ENCODE peak calls at places on chromosomes 3 and 15, in four cellular contexts. E is WTC11, Q is K562, B is endothelial cell of umbilical vein. O is an unnamed sample.

GRCh38 chr3:141643816-141644215 is 94.3 kb upstream of the RNF7 start:
- DNase-seq in E (no peak), Q (no peak), B (no peak), O (no peak)

GRCh38 chr15:40122239-40122638 is 13.6 kb upstream of the BMF start:
- DNase-seq in E (no peak), B (no peak), Q (no peak), O (no peak)

GRCh38 chr3:53215816-53216215 is 40.0 kb downstream of the TKT start:
- DNase-seq in E (no peak), B (no peak), Q (no peak), O (no peak)

GRCh38 chr3:168123211-168124173 is 27.8 kb upstream of the GOLIM4 start:
- DNase-seq in Q (no peak), B (no peak), E (no peak), O (no peak)

GRCh38 chr3:188104050-188104449 is 49.9 kb upstream of the LPP start:
- DNase-seq in B (no peak), E (no peak), Q (no peak), O (no peak)

GRCh38 chr3:127291611-127292010 is 3.8 kb upstream of the PRR20G start:
- DNase-seq in B (no peak), Q (no peak), E (no peak), O (no peak)

GRCh38 chr15:63366451-63366850 is 15.2 kb downstream of the CA12 start:
- DNase-seq in B (no peak), Q (no peak), E (no peak), O (no peak)

GRCh38 chr15:86001200-86001599 is 78.5 kb upstream of the AGBL1 start:
- DNase-seq in B (no peak), E (no peak), Q (no peak), O (no peak)

GRCh38 chr3:113205481-113205880 is 5.9 kb upstream of the BOC start:
- DNase-seq in Q (no peak), B (no peak), E (no peak), O (no peak)

GRCh38 chr3:127615631-127616305 is 13.2 kb upstream of the PODXL2 start:
- DNase-seq in Q (no peak), B (no peak), E (no peak), O (no peak)

GRCh38 chr3:14510838-14511622 is 29.1 kb downstream of the GRIP2 start:
- DNase-seq in B (no peak), Q (no peak), E (no peak), O (no peak)

GRCh38 chr15:94476681-94477080 is 245.3 kb downstream of the MCTP2 start:
- DNase-seq in Q (no peak), E (no peak), B (no peak), O (no peak)

GRCh38 chr3:120170223-120170622 is 76.0 kb upstream of the GSK3B start:
- DNase-seq in E (no peak), Q (no peak), B (no peak), O (peak; percentile 61)

GRCh38 chr3:126465928-126466564 is 9.6 kb downstream of the ZXDC start:
- DNase-seq in E (peak; percentile 4), Q (no peak), B (no peak), O (no peak)

GRCh38 chr15:25862469-25863066 is 559 bp downstream of the ATP10A start:
- DNase-seq in E (peak; percentile 47), Q (no peak), B (no peak), O (no peak)

GRCh38 chr3:179146911-179147570 is 1.1 kb upstream of the PIK3CA start:
- DNase-seq in E (no peak), Q (peak; percentile 79), B (peak; percentile 91), O (peak; percentile 65)

GRCh38 chr3:128409621-128410581 is 56.8 kb downstream of the DNAJB8 start:
- DNase-seq in B (no peak), E (no peak), Q (peak; percentile 90), O (no peak)

DNA sequence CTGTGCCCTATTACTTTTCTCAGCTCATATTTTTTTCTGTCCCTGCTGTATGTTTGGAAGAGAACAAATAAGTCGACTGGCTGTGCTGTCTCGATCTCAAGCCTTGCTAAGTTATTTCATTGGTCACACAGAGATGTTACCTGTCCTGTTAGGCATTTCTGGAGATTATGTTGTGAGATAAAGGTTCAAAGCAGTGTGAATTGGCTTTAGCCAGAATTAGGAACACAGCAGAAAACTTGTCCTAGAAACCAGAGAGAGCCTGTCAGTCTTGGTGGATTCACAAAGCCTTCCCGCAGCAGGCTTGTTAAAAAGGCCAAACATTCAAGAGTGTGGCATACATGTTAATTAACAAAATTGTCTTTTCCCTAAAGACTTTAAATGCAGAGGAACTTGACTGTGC is 25.0 kb downstream of the ABHD2 start:
- DNase-seq in Q (no peak), B (no peak), E (no peak), O (no peak)
- TF ChIP-seq JUN in Q (no peak), B (no peak), E (no peak), O (no peak)

GRCh38 chr15:90868261-90868689 is at the start of gene FURIN:
- DNase-seq in B (no peak), Q (peak; percentile 86), E (no peak), O (no peak)
- TF ChIP-seq JUN in B (no peak), Q (no peak), E (no peak), O (no peak)

DNA sequence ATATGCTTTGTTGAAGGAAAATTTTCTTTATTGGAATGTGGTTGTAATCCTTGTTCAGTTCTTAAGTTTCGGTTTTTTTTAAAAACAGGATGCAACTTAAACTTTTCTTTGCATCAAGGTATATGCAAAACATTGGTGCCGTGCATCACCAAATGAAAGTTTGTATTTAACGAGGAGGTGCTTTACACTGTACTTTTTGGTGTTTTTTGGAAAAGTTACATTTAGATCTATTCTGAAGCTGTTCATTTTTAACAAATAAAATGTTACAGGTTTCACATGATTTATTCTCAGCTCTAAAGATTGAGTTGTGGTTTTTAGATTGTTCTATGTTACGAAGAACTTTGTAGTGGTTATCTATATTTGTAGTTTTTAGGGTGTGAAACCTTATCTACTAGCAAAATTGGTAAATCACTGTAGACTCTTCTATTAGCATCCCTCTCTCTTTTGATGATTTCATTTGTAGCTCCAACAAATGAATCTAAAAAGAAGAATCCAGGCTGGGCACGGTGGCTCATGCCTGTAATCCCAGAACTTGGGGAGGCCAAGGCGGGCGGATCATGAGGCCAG is 7.0 kb upstream of the LRCH3 start:
- DNase-seq in Q (no peak), E (no peak), B (no peak), O (no peak)
- TF ChIP-seq JUN in Q (no peak), E (no peak), B (no peak), O (no peak)

DNA sequence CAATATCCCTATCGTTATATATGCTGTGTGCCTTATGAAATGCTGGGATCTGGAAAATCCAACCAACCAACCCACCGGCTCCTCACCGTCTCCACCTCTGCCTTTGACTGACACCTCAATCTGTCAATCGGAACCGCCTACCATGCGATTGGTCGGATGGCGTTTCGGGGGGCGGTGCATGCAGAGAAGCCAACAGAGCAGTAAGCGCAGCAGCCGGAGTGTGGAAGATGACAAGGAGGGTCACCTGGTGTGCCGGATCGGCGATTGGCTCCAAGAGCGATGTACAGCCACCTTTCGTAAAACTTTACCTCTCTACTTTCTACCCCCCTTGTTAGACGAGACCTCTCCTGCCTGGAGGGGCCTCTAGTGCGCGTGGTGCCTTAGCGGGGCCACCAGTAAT is 6.3 kb downstream of the CLK3 start:
- DNase-seq in B (no peak), E (peak; percentile 76), Q (no peak), O (no peak)
- TF ChIP-seq JUN in B (no peak), E (no peak), Q (no peak), O (no peak)

GRCh38 chr3:196159526-196159925 is 51.7 kb downstream of the ZDHHC19 start:
- DNase-seq in E (no peak), Q (no peak), B (no peak), O (no peak)
- TF ChIP-seq JUN in E (no peak), Q (no peak), B (no peak), O (no peak)

GRCh38 chr3:29720660-29721059 is 439.8 kb downstream of the RBMS3 start:
- DNase-seq in B (no peak), E (no peak), Q (no peak), O (no peak)
- TF ChIP-seq JUN in B (no peak), E (no peak), Q (no peak), O (no peak)